ENCODE peak calls at places on chromosomes 2 and 18, in six cellular contexts. O is amniotic epithelial cell, P is head of caudate nucleus, M is A673, V is NCI-H748 treated with DMSO at 0.1 percent for 48 hours, J is fibroblast of mammary gland. C is an unnamed sample.

GRCh38 chr2:55311444-55311870 is 42.4 kb upstream of the MTIF2 start:
- DNase-seq in O (peak), P (no peak), M (peak), V (no peak), J (peak), C (no peak)

GRCh38 chr2:233929352-233929843 is 12.2 kb downstream of the TRPM8 start:
- DNase-seq in O (no peak), P (no peak), M (peak), V (no peak), J (no peak), C (no peak)

GRCh38 chr18:48829443-48830149 is 121.2 kb downstream of the SMAD7 start:
- DNase-seq in O (no peak), P (no peak), M (no peak), V (no peak), J (no peak), C (no peak)

GRCh38 chr18:74951165-74951760 is 257.7 kb downstream of the PTGR3 start:
- DNase-seq in O (peak), P (no peak), M (no peak), V (no peak), J (peak), C (no peak)

GRCh38 chr18:69999671-70000070 is 52.0 kb upstream of the CD226 start:
- DNase-seq in O (no peak), P (no peak), M (no peak), V (no peak), J (no peak), C (no peak)

GRCh38 chr2:7269993-7270392 is 352.8 kb downstream of the RNF144A start:
- DNase-seq in O (no peak), P (no peak), M (no peak), V (peak), J (no peak), C (no peak)

GRCh38 chr2:26515771-26516170 is 37.8 kb upstream of the OTOF start:
- DNase-seq in O (no peak), P (no peak), M (no peak), V (no peak), J (no peak), C (no peak)

GRCh38 chr18:9827856-9828793 is 57.6 kb upstream of the TXNDC2 start:
- DNase-seq in O (peak), P (no peak), M (peak), V (no peak), J (peak), C (no peak)

GRCh38 chr2:38615237-38615636 is 12.5 kb upstream of the HNRNPLL start:
- DNase-seq in O (peak), P (no peak), M (no peak), V (no peak), J (peak), C (no peak)

GRCh38 chr18:11948852-11949523 is 32.3 kb upstream of the IMPA2 start:
- DNase-seq in O (peak), P (no peak), M (no peak), V (no peak), J (no peak), C (no peak)

GRCh38 chr2:100818606-100819364 is 1.2 kb upstream of the NPAS2 start:
- DNase-seq in O (peak), P (no peak), M (peak), V (no peak), J (peak), C (no peak)

GRCh38 chr18:3710712-3711269 is 260.8 kb downstream of the TGIF1 start:
- DNase-seq in O (peak), P (peak), M (no peak), V (no peak), J (no peak), C (no peak)

GRCh38 chr2:111049792-111050640 is 70.7 kb upstream of the BCL2L11 start:
- DNase-seq in O (peak), P (no peak), M (no peak), V (no peak), J (no peak), C (no peak)

GRCh38 chr2:29751390-29751789 is 170.0 kb downstream of the ALK start:
- DNase-seq in O (no peak), P (no peak), M (no peak), V (no peak), J (no peak), C (no peak)

GRCh38 chr2:201775326-201775725 is 5.4 kb downstream of the ALS2 start:
- DNase-seq in O (no peak), P (no peak), M (no peak), V (no peak), J (no peak), C (no peak)

GRCh38 chr2:66854304-66854703 is 419.4 kb downstream of the MEIS1 start:
- DNase-seq in O (peak), P (no peak), M (no peak), V (no peak), J (peak), C (no peak)

GRCh38 chr2:128786800-128787478 is 468.3 kb upstream of the HS6ST1 start:
- DNase-seq in O (no peak), P (no peak), M (peak), V (no peak), J (peak), C (no peak)

GRCh38 chr18:903703-904102 is 968 bp upstream of the ADCYAP1 start:
- DNase-seq in O (peak), P (no peak), M (peak), V (peak), J (peak), C (no peak)

GRCh38 chr2:54208364-54209240 is 47.4 kb downstream of the TSPYL6 start:
- DNase-seq in O (peak), P (no peak), M (peak), V (no peak), J (peak), C (no peak)

GRCh38 chr2:140947236-140947635 is 1183.6 kb downstream of the LRP1B start:
- DNase-seq in O (no peak), P (no peak), M (no peak), V (no peak), J (no peak), C (no peak)

GRCh38 chr2:161316686-161317085 is 8.5 kb downstream of the PSMD14 start:
- DNase-seq in O (no peak), P (no peak), M (no peak), V (no peak), J (peak), C (no peak)

GRCh38 chr2:186641132-186641806 is 51.4 kb downstream of the ITGAV start:
- DNase-seq in O (no peak), P (no peak), M (no peak), V (no peak), J (no peak), C (no peak)

GRCh38 chr2:55961318-55961911 is 37.8 kb upstream of the EFEMP1 start:
- DNase-seq in O (peak), P (no peak), M (peak), V (peak), J (peak), C (no peak)

GRCh38 chr18:58043452-58044369 is at the start of gene NEDD4L:
- DNase-seq in O (peak), P (peak), M (peak), V (peak), J (peak), C (peak)

GRCh38 chr18:11668441-11669169 is 20.5 kb upstream of the GNAL start:
- DNase-seq in O (no peak), P (no peak), M (no peak), V (no peak), J (no peak), C (no peak)

GRCh38 chr2:28436525-28437051 is 43.9 kb downstream of the FOSL2 start:
- DNase-seq in O (no peak), P (no peak), M (no peak), V (no peak), J (no peak), C (no peak)

GRCh38 chr2:133139847-133140533 is 428.3 kb downstream of the NCKAP5 start:
- DNase-seq in O (no peak), P (no peak), M (peak), V (no peak), J (no peak), C (no peak)

GRCh38 chr2:17816396-17817245 is at the start of gene MSGN1:
- DNase-seq in O (no peak), P (no peak), M (no peak), V (no peak), J (no peak), C (no peak)

GRCh38 chr18:24990548-24991219 is 361.3 kb downstream of the ZNF521 start:
- DNase-seq in O (no peak), P (no peak), M (no peak), V (no peak), J (no peak), C (no peak)

GRCh38 chr2:28160986-28161425 is 231.7 kb upstream of the FOSL2 start:
- DNase-seq in O (peak), P (no peak), M (peak), V (no peak), J (peak), C (no peak)